ENCODE peak calls at places on chromosomes 1 and 21, in ten cellular contexts. W, V, T, Y, A, N, Z, L, G and X are unnamed samples.

GRCh38 chr1:19353596-19353995 is 41.5 kb downstream of the SLC66A1 start:
- DNase-seq in W (no peak), V (peak), T (no peak), Y (no peak), A (no peak), N (no peak), Z (no peak), L (no peak), G (no peak), X (no peak)

GRCh38 chr1:201542166-201543045 is 3.5 kb downstream of the NAV1 start:
- DNase-seq in W (no peak), V (no peak), T (no peak), Y (no peak), A (no peak), N (no peak), Z (no peak), L (no peak), G (no peak), X (no peak)

GRCh38 chr1:119743308-119743707 is 25.4 kb downstream of the HMGCS2 start:
- DNase-seq in W (no peak), V (no peak), T (no peak), Y (no peak), A (no peak), N (no peak), Z (no peak), L (no peak), G (no peak), X (no peak)

GRCh38 chr1:64403331-64403730 is 66.6 kb upstream of the CACHD1 start:
- DNase-seq in W (no peak), V (no peak), T (no peak), Y (no peak), A (no peak), N (no peak), Z (no peak), L (no peak), G (no peak), X (no peak)

GRCh38 chr21:37915516-37915915 is 741 bp downstream of the KCNJ6 start:
- DNase-seq in W (no peak), V (peak), T (no peak), Y (no peak), A (no peak), N (no peak), Z (no peak), L (no peak), G (no peak), X (no peak)

GRCh38 chr1:224592636-224593579 is 23.2 kb upstream of the CNIH3 start:
- DNase-seq in W (no peak), V (no peak), T (no peak), Y (no peak), A (no peak), N (no peak), Z (no peak), L (no peak), G (peak), X (no peak)

GRCh38 chr1:29094433-29094832 is 29.3 kb downstream of the TMEM200B start:
- DNase-seq in W (no peak), V (no peak), T (no peak), Y (no peak), A (no peak), N (no peak), Z (no peak), L (no peak), G (no peak), X (no peak)

GRCh38 chr21:25536752-25537151 is 70.5 kb downstream of the MRPL39 start:
- DNase-seq in W (no peak), V (no peak), T (no peak), Y (no peak), A (no peak), N (no peak), Z (no peak), L (no peak), G (no peak), X (no peak)

GRCh38 chr1:176837708-176838107 is 326.8 kb downstream of the ASTN1 start:
- DNase-seq in W (no peak), V (no peak), T (no peak), Y (no peak), A (no peak), N (no peak), Z (no peak), L (no peak), G (no peak), X (no peak)

GRCh38 chr1:59697138-59697811 is 117.5 kb upstream of the HOOK1 start:
- DNase-seq in W (no peak), V (no peak), T (no peak), Y (no peak), A (peak), N (no peak), Z (no peak), L (no peak), G (no peak), X (no peak)

GRCh38 chr1:67335451-67335850 is 27.8 kb downstream of the IL12RB2 start:
- DNase-seq in W (no peak), V (no peak), T (no peak), Y (no peak), A (no peak), N (no peak), Z (no peak), L (no peak), G (no peak), X (no peak)

GRCh38 chr21:33070921-33071877 is 1.3 kb downstream of the OLIG1 start:
- DNase-seq in W (peak), V (peak), T (no peak), Y (no peak), A (no peak), N (no peak), Z (no peak), L (no peak), G (no peak), X (no peak)

GRCh38 chr1:114093624-114094302 is 59.9 kb downstream of the SYT6 start:
- DNase-seq in W (peak), V (no peak), T (no peak), Y (no peak), A (peak), N (no peak), Z (no peak), L (no peak), G (no peak), X (no peak)

GRCh38 chr1:89608627-89609338 is 24.1 kb upstream of the LRRC8C start:
- DNase-seq in W (no peak), V (no peak), T (no peak), Y (no peak), A (no peak), N (peak), Z (no peak), L (no peak), G (no peak), X (no peak)

GRCh38 chr1:152940614-152941013 is 6.4 kb upstream of the SPRR5 start:
- DNase-seq in W (no peak), V (no peak), T (no peak), Y (no peak), A (no peak), N (no peak), Z (no peak), L (no peak), G (peak), X (no peak)

GRCh38 chr1:21313146-21313885 is 23.1 kb upstream of the ECE1 start:
- DNase-seq in W (no peak), V (no peak), T (no peak), Y (peak), A (no peak), N (no peak), Z (no peak), L (no peak), G (no peak), X (no peak)

GRCh38 chr21:27206368-27206982 is 239.6 kb upstream of the ADAMTS5 start:
- DNase-seq in W (no peak), V (peak), T (no peak), Y (no peak), A (no peak), N (no peak), Z (no peak), L (no peak), G (no peak), X (no peak)

GRCh38 chr1:180184041-180184440 is 29.4 kb downstream of the QSOX1 start:
- DNase-seq in W (no peak), V (no peak), T (no peak), Y (peak), A (no peak), N (no peak), Z (no peak), L (peak), G (no peak), X (no peak)

GRCh38 chr1:99548924-99549605 is 96.8 kb upstream of the PALMD start:
- DNase-seq in W (no peak), V (no peak), T (no peak), Y (no peak), A (no peak), N (no peak), Z (peak), L (no peak), G (no peak), X (no peak)

GRCh38 chr1:87937774-87938173 is 609.1 kb downstream of the LMO4 start:
- DNase-seq in W (no peak), V (no peak), T (no peak), Y (no peak), A (no peak), N (no peak), Z (no peak), L (no peak), G (no peak), X (no peak)

GRCh38 chr1:171985639-171986038 is 144.3 kb downstream of the DNM3 start:
- DNase-seq in W (peak), V (no peak), T (peak), Y (no peak), A (no peak), N (no peak), Z (no peak), L (no peak), G (no peak), X (no peak)

GRCh38 chr1:226107471-226108460 is 45.2 kb downstream of the H3-3A start:
- DNase-seq in W (no peak), V (no peak), T (peak), Y (no peak), A (no peak), N (no peak), Z (no peak), L (no peak), G (no peak), X (no peak)

GRCh38 chr1:207321790-207322530 is 482 bp downstream of the CD55 start:
- DNase-seq in W (peak), V (no peak), T (peak), Y (no peak), A (no peak), N (no peak), Z (no peak), L (no peak), G (no peak), X (peak)

GRCh38 chr1:107175102-107175501 is 34.3 kb downstream of the NTNG1 start:
- DNase-seq in W (no peak), V (no peak), T (no peak), Y (no peak), A (no peak), N (no peak), Z (no peak), L (no peak), G (no peak), X (no peak)

GRCh38 chr1:222787746-222788145 is 27.1 kb upstream of the DISP1 start:
- DNase-seq in W (no peak), V (no peak), T (no peak), Y (no peak), A (no peak), N (no peak), Z (no peak), L (no peak), G (no peak), X (no peak)

DNA sequence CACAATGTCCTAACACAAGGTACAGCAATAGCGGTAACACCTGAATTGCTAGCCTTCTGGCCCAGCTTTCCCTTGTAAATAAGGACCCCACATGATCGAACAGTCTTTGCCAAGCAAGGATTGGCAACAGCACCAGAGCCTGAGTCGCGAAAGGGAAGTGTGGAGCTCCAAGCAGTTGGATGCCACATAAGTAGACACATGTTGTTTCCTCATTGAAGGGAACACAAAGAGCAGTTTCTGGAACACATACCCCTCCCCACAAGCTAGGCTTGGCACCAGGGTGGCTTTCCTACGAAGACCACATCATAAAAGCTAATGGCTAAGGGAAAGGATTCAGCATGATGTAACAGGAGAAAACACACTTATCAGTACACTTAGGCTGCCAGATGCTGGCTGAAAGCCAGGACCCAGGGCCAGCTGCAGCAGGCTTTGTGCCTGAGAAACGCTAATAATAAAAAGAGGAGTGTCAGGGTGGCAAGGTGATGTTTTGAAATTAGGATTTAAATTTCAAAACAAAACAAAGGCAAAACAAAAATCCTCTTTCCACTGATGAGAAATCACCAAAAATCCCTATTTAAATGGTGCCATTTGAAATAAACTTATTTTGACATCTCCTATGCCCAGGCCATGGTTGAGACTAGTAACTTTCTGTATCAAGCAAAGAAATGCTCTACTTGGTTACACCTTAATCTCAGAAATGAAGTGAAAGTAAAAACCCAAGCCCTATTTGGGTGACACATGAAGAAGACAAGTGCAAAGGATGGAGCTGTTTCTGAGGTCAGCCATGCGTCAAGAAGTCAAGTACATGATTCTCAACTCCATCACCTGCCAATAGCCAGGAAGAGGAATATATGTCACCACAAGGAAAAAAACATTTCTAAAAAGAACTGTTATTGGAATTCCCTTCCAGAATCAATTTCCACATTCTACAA is 11.9 kb upstream of the CPLANE2 start:
- DNase-seq in W (no peak), V (no peak), T (peak), Y (peak), A (no peak), N (peak), Z (peak), L (peak), G (no peak), X (peak)
- H3K27ac ChIP-seq in W (peak), V (no peak), T (peak), Y (peak), A (no peak), N (peak), Z (peak), L (peak), G (peak), X (peak)

DNA sequence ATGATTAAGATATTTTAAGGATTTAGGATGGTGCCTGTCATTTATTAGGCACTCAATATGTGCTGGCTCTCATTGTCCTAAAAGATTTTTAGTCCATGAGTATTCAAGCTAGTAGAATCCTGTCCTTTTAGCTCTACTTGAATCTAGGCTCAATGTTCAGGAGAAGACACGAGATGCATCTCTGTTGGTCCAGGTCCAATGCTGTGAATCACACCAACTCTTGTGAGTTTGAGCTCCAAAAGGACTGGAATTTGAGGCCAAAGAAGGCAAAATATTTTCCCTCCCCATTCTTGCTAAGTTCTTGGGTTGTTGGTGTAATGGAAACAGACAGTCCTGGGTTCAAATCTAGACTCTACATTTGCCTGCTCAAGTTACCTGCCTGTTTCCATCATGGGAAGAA is 1.4 kb upstream of the PODN start:
- DNase-seq in W (no peak), V (no peak), T (no peak), Y (peak), A (no peak), N (no peak), Z (no peak), L (peak), G (no peak), X (no peak)
- TF ChIP-seq EP300 in W (no peak), V (no peak), T (no peak), Y (no peak), A (no peak), N (no peak), Z (no peak), L (no peak), G (no peak), X (no peak)

DNA sequence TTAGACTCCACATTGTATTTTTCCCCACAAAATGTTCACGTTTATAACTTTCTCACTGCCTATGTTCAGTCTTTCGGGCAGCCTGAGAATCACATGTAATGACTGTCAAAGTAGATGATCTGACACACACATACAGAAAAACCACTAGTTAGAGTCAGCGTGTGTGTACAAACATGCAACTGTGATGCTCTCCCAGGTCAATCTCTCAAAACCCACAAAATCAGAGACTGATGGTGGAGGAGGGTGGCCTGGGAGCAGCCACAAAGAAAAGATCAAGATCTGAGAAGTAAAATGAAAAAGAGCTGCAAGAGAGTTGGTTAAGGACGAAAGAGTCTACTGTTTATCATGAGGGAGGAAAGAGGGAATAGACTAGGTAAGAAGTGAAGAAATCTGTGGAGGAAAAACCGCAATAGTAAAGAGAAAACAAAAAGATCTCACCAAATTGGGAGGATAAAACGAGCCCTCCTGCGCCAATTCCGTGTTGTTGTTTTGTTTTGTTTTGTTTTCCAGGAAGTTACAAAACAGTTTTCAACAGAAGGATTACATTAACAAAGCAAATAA is 2.3 kb downstream of the EGLN1 start:
- DNase-seq in W (no peak), V (no peak), T (peak), Y (no peak), A (no peak), N (no peak), Z (no peak), L (no peak), G (no peak), X (no peak)
- H3K27ac ChIP-seq in W (peak), V (no peak), T (peak), Y (peak), A (no peak), N (peak), Z (peak), L (no peak), G (peak), X (peak)

DNA sequence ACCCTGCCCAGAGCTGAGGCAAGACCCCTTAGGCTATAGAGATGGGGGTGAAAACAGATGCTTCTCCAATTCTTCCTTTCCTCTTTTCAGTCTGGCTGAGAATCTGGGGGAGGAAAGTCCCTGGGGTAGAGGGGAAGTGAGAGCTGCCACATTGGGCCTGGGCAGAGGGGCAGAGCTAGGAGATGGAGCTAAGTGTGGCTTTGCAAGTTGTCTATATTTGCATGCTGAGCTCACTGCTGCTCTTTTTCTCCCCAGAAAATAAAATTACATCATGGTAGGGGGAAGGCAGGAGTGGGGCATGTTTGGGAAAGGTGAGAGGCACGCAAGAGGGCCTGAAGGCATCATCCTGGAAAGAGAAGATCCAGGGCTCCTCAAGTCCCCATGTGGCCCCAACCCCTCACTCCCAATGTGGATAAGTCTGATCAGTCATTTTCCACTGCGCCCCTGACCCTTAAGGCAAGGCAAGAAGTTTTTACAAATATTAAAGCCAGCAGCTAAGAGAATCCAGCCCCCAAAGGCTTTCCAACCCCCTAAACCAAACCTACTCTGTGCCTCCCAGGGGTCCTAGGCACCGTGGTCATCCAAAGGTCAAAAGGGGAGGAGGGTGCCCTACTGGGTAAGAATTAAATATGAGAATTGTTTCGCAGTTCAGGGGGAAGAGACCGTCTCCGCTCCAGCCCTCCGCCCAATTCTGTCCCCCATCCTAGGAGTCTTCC is 500 bp upstream of the PEA15 start:
- DNase-seq in W (no peak), V (no peak), T (no peak), Y (no peak), A (no peak), N (peak), Z (no peak), L (no peak), G (no peak), X (no peak)
- TF ChIP-seq EP300 in W (no peak), V (no peak), T (no peak), Y (no peak), A (no peak), N (no peak), Z (no peak), L (no peak), G (no peak), X (no peak)

GRCh38 chr1:202856034-202856433 is 32.9 kb downstream of the RABIF start:
- DNase-seq in W (no peak), V (no peak), T (no peak), Y (no peak), A (no peak), N (no peak), Z (no peak), L (no peak), G (no peak), X (no peak)

GRCh38 chr1:202848191-202848542 is 37.4 kb downstream of the PCAT6 start:
- DNase-seq in W (no peak), V (no peak), T (no peak), Y (no peak), A (no peak), N (no peak), Z (no peak), L (no peak), G (no peak), X (no peak)

GRCh38 chr1:202850593-202851362 is 38.2 kb downstream of the RABIF start:
- DNase-seq in W (no peak), V (no peak), T (no peak), Y (peak), A (no peak), N (no peak), Z (no peak), L (no peak), G (no peak), X (peak)

GRCh38 chr1:202854787-202855186 is 34.2 kb downstream of the RABIF start:
- DNase-seq in W (no peak), V (no peak), T (no peak), Y (no peak), A (no peak), N (no peak), Z (no peak), L (no peak), G (no peak), X (no peak)

DNA sequence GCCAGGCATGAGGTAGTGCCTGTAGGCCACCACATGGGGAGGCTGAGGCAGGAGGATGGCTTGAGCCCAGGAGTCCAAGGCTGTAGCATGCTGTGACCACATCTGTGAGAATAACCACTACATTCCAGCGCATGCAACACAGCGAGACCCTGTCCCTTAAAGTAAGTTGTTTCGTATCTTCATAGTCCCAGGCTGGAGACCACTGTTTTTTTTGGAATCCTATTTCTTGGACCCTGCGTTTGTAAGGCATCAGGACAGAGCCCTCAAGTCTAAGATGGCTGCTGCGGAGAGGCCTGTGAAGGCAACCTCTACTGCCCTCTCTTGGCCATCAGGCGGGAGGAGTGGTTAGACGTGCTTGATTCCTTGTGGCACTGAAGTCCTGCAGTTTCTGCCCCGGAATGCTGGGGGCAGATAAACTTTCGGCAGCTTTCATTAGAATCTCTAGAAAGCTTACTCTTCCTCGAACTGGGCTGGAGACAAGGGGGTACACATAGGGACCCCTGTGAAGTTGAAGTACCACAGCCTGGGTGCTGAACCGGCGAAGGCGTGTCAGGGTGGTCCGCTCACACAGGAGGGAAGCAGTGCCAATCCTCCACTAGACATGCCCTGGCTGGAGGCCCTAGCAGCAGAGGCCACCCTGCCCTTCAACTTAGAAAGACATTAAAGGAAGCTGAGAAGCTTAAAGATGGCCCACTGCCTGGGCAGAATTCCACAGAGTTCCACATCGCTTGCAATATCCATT is 36.6 kb downstream of the RABIF start:
- DNase-seq in W (peak), V (peak), T (peak), Y (no peak), A (peak), N (peak), Z (peak), L (no peak), G (no peak), X (no peak)
- H3K27ac ChIP-seq in W (no peak), V (no peak), T (no peak), Y (no peak), A (no peak), N (no peak), Z (no peak), L (no peak), G (no peak), X (no peak)